ENCODE peak calls at places on chromosome 11, in nine cellular contexts. T, X, E, V, K, M, A, D and O are unnamed samples.

GRCh38 chr11:47997063-47998053 is 17.0 kb downstream of the PTPRJ start:
- DNase-seq in T (no peak), X (no peak), E (no peak), V (no peak), K (no peak), M (no peak), A (no peak), D (no peak), O (no peak)

GRCh38 chr11:20518323-20518834 is 81.0 kb upstream of the SLC6A5 start:
- DNase-seq in T (peak), X (no peak), E (no peak), V (no peak), K (no peak), M (no peak), A (no peak), D (no peak), O (no peak)

GRCh38 chr11:120121914-120122473 is 15.9 kb downstream of the TRIM29 start:
- DNase-seq in T (no peak), X (no peak), E (no peak), V (peak), K (no peak), M (no peak), A (no peak), D (no peak), O (no peak)

GRCh38 chr11:127106142-127106541 is 105.6 kb upstream of the KIRREL3 start:
- DNase-seq in T (peak), X (no peak), E (no peak), V (no peak), K (no peak), M (no peak), A (no peak), D (no peak), O (no peak)

GRCh38 chr11:6204708-6205107 is 649 bp upstream of the C11orf42 start:
- DNase-seq in T (no peak), X (no peak), E (no peak), V (no peak), K (no peak), M (no peak), A (no peak), D (no peak), O (no peak)

GRCh38 chr11:119339581-119340334 is 925 bp downstream of the C1QTNF5 start:
- DNase-seq in T (peak), X (peak), E (no peak), V (no peak), K (peak), M (no peak), A (peak), D (no peak), O (no peak)

GRCh38 chr11:120056301-120057027 is 81.4 kb downstream of the TRIM29 start:
- DNase-seq in T (no peak), X (no peak), E (no peak), V (no peak), K (no peak), M (no peak), A (no peak), D (no peak), O (no peak)

GRCh38 chr11:84564180-84564866 is 1062.8 kb downstream of the DLG2 start:
- DNase-seq in T (peak), X (peak), E (no peak), V (peak), K (peak), M (peak), A (no peak), D (no peak), O (no peak)

GRCh38 chr11:110897035-110897434 is 184.8 kb upstream of the ARHGAP20 start:
- DNase-seq in T (no peak), X (no peak), E (no peak), V (no peak), K (no peak), M (peak), A (no peak), D (no peak), O (no peak)

GRCh38 chr11:95556342-95557151 is 233.0 kb downstream of the FAM76B start:
- DNase-seq in T (no peak), X (no peak), E (no peak), V (no peak), K (no peak), M (peak), A (no peak), D (no peak), O (no peak)

GRCh38 chr11:17477361-17477760 is 716 bp upstream of the ABCC8 start:
- DNase-seq in T (no peak), X (no peak), E (no peak), V (no peak), K (no peak), M (no peak), A (no peak), D (no peak), O (no peak)

GRCh38 chr11:74278103-74278502 is 33.3 kb downstream of the P4HA3 start:
- DNase-seq in T (no peak), X (no peak), E (no peak), V (no peak), K (no peak), M (no peak), A (no peak), D (no peak), O (no peak)

GRCh38 chr11:35619754-35620640 is 1.7 kb downstream of the FJX1 start:
- DNase-seq in T (peak), X (peak), E (no peak), V (no peak), K (peak), M (peak), A (peak), D (no peak), O (no peak)

GRCh38 chr11:29750392-29750791 is 266.4 kb downstream of the KCNA4 start:
- DNase-seq in T (no peak), X (no peak), E (no peak), V (no peak), K (no peak), M (no peak), A (no peak), D (no peak), O (no peak)